ENCODE peak calls at places on chromosomes 5 and 9, in six cellular contexts. G is A549, C is heart right ventricle, I is bronchial epithelial cell, R is choroid plexus epithelial cell, H is MM.1S. Q is an unnamed sample.
A peak's percentile ranks its signal among the peaks of the same experiment; 100 is the strongest.

GRCh38 chr9:80158150-80158549 is 586.4 kb downstream of the TLE4 start:
- DNase-seq in R (no peak), C (no peak), H (no peak), G (no peak), I (no peak), Q (no peak)

GRCh38 chr9:114097613-114098020 is 1.5 kb downstream of the KIF12 start:
- DNase-seq in H (no peak), G (no peak), I (peak; percentile 25), C (no peak), R (no peak), Q (no peak)

GRCh38 chr5:132260051-132260450 is 2.6 kb downstream of the PDLIM4 start:
- DNase-seq in G (no peak), I (peak; percentile 78), H (no peak), C (no peak), R (peak; percentile 65), Q (no peak)

GRCh38 chr9:9612270-9612669 is 1000.5 kb downstream of the PTPRD start:
- DNase-seq in H (peak; percentile 96), R (no peak), I (no peak), G (no peak), C (no peak), Q (no peak)

GRCh38 chr5:170313344-170313743 is 15.8 kb upstream of the LCP2 start:
- DNase-seq in H (no peak), R (no peak), C (no peak), I (no peak), G (no peak), Q (no peak)

GRCh38 chr9:123978981-123979380 is 32.6 kb upstream of the LHX2 start:
- DNase-seq in R (no peak), I (no peak), H (no peak), C (no peak), G (no peak), Q (no peak)

GRCh38 chr5:173278172-173278571 is 43.2 kb upstream of the NKX2-5 start:
- DNase-seq in C (peak; percentile 81), H (no peak), I (no peak), G (no peak), R (no peak), Q (no peak)

GRCh38 chr5:131996210-131997025 is 15.0 kb downstream of the ACSL6 start:
- DNase-seq in I (peak; percentile 29), H (no peak), C (no peak), R (no peak), G (no peak), Q (no peak)

GRCh38 chr5:1517838-1518237 is 5.9 kb downstream of the LPCAT1 start:
- DNase-seq in G (no peak), C (peak; percentile 10), R (no peak), H (no peak), I (no peak), Q (peak; percentile 44)

GRCh38 chr9:116270559-116270958 is 117.0 kb downstream of the PAPPA start:
- DNase-seq in H (no peak), G (no peak), R (no peak), I (no peak), C (no peak), Q (no peak)

GRCh38 chr5:95960802-95961616 is 642 bp downstream of the ELL2 start:
- DNase-seq in G (peak; percentile 66), H (peak; percentile 84), C (peak; percentile 83), R (peak; percentile 89), I (peak; percentile 37), Q (peak; percentile 98)

GRCh38 chr9:126802343-126803059 is 2.3 kb upstream of the ZBTB43 start:
- DNase-seq in H (no peak), I (no peak), R (no peak), G (no peak), C (no peak), Q (no peak)

GRCh38 chr5:119166026-119166425 is 95.1 kb downstream of the DMXL1 start:
- DNase-seq in G (no peak), H (no peak), R (no peak), C (no peak), I (no peak), Q (no peak)

GRCh38 chr5:136016945-136017530 is 11.8 kb upstream of the TGFBI start:
- DNase-seq in H (no peak), G (peak; percentile 73), I (peak; percentile 94), C (no peak), R (peak; percentile 57), Q (no peak)

GRCh38 chr9:35650341-35651158 is at the start of gene SIT1:
- DNase-seq in H (no peak), I (no peak), R (no peak), C (no peak), G (no peak), Q (no peak)

GRCh38 chr5:170449232-170449631 is 54.6 kb upstream of the KCNIP1 start:
- DNase-seq in I (no peak), G (no peak), C (no peak), H (no peak), R (no peak), Q (no peak)

GRCh38 chr9:125902224-125902623 is 155.1 kb downstream of the PBX3 start:
- DNase-seq in R (no peak), I (peak; percentile 46), C (no peak), G (no peak), H (no peak), Q (no peak)

GRCh38 chr9:5632540-5632939 is 3.6 kb downstream of the RIC1 start:
- DNase-seq in H (no peak), G (no peak), R (no peak), I (peak; percentile 41), C (no peak), Q (no peak)

GRCh38 chr9:133958756-133959155 is 33.4 kb downstream of the VAV2 start:
- DNase-seq in H (no peak), C (peak; percentile 4), I (peak; percentile 17), G (no peak), R (no peak), Q (peak; percentile 35)

GRCh38 chr5:151897017-151897552 is 27.6 kb downstream of the GLRA1 start:
- DNase-seq in H (no peak), G (no peak), C (no peak), R (no peak), I (no peak), Q (no peak)

GRCh38 chr9:121269888-121270254 is 1.9 kb downstream of the GSN start:
- DNase-seq in C (no peak), G (no peak), H (no peak), R (no peak), I (peak; percentile 70), Q (no peak)
- H3K4me3 ChIP-seq in C (peak overlapping the region; percentile 92), G (no peak overlapping the region), H (no peak overlapping the region), R (peak overlapping the region; percentile 82), I (peak overlapping the region; percentile 94), Q (peak overlapping the region; percentile 87)

GRCh38 chr5:107352576-107352975 is 318.2 kb downstream of the EFNA5 start:
- DNase-seq in C (no peak), I (no peak), G (no peak), H (no peak), R (no peak), Q (no peak)
- TF ChIP-seq CTCF in C (no peak), I (no peak), G (no peak), H (no peak), R (peak; percentile 12), Q (no peak)

DNA sequence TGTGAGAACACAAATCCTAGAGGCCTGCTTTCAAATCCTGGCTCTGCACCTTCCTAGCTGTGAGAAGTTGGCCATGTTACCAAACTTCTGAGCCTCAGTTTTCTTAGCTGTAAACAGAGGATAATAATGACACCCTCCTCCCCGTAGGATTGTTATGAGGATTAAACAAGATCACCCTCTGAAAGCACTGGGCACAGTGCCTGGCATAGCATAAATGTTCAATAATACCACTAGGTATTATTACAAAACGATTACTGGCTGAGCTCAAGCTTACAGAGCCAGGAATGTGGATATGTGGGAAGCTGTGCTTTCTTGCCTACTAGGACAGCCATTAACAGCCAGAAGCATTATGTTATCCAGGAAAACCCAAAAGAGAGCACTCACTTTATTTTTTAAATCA is 30.8 kb upstream of the POU4F3 start:
- DNase-seq in C (no peak), G (no peak), I (no peak), R (no peak), H (no peak), Q (no peak)
- H3K4me3 ChIP-seq in C (no peak overlapping the region), G (no peak overlapping the region), I (no peak overlapping the region), R (no peak overlapping the region), H (no peak overlapping the region), Q (no peak overlapping the region)

DNA sequence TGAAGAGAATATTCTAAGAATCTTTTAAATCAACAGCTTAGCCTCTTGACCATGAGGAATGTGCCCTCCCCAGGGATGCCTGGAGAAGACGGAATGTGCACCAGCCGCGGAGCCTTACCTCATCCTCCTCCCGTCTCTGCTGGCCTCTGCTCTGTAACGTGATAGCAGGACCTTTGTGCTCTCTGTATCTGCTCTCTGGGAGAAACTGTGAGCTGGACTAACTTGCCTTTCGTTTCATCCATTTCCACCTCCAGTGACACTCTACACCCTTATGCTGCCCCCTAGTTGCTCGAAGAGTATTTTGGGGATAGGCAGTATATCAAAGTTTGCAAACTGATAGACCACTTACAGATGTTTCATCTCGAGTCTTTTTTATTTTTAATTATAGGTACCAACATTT is 141.4 kb downstream of the NPR3 start:
- DNase-seq in C (no peak), I (peak; percentile 52), R (peak; percentile 93), H (no peak), G (peak; percentile 15), Q (no peak)
- TF ChIP-seq CTCF in C (peak; percentile 52), I (peak; percentile 43), R (peak; percentile 61), H (no peak), G (peak; percentile 79), Q (no peak)

DNA sequence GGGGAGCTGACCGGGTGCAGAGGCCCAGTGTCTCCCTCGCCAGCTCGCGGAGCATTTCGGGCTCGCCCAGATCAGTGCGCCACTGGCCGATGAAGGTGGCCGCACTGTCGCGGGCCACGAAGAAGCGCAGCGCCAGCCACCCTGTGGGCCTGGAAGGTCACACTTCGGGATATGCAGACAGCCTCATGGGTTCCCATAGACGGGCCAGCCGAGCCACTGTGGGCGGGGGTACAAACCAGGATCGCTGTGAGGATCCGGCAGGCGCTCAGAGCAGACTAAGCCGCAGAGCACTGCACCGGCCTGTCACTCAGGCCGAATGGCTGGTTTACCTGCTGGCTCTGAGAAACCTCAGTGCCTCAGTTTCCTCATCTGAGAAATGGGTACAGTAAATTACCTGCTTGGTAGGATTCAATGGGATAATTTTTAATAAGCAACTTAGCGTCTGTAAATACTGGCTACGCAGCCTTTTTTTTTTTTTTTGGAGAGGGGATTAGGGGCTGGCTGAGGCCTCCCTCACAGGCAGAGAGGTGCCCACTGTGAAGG is 64.0 kb upstream of the IGFBPL1 start:
- DNase-seq in I (no peak), R (no peak), G (no peak), C (no peak), H (no peak), Q (no peak)
- H3K4me3 ChIP-seq in I (no peak overlapping the region), R (no peak overlapping the region), G (no peak overlapping the region), C (no peak overlapping the region), H (no peak overlapping the region), Q (no peak overlapping the region)

GRCh38 chr5:217860-218456 is at the start of the genes CCDC127 and SDHA:
- DNase-seq in I (peak; percentile 76), R (peak; percentile 94), C (peak; percentile 99), H (peak; percentile 96), G (peak; percentile 99), Q (peak; percentile 98)
- TF ChIP-seq CTCF in I (peak; percentile 34), R (peak; percentile 56), C (peak; percentile 67), H (peak; percentile 40), G (peak; percentile 60), Q (no peak)

Q was measured in left lung.